ENCODE peak calls at places on chromosomes 4 and X, in four cellular contexts. Y is activated CD8-positive, alpha-beta memory T cell treated with anti-CD3 and anti-CD28 coated beads, Interleukin-2, amount 50 U/mL, for 48 hours; Q is NCI-H1105; S is activated CD4-positive, CD25-positive, alpha-beta regulatory T cell treated with anti-CD3 and anti-CD28 coated beads, Interleukin-2, amount 50 U/mL, for 16 hours. M is an unnamed sample.

GRCh38 chr4:105460306-105460705 is 13.6 kb downstream of the PPA2 start:
- DNase-seq in Y (no peak), Q (no peak), S (no peak), M (no peak)

GRCh38 chr4:11640584-11640983 is 211.9 kb upstream of the HS3ST1 start:
- DNase-seq in Y (no peak), Q (no peak), S (no peak), M (no peak)

GRCh38 chrX:72060196-72060974 is 71.3 kb downstream of the RTL5 start:
- DNase-seq in Y (no peak), Q (peak), S (no peak), M (no peak)

GRCh38 chr4:577499-578450 is 1.7 kb upstream of the TMEM271 start:
- DNase-seq in Y (no peak), Q (peak), S (no peak), M (no peak)

GRCh38 chrX:131595120-131595519 is 51.2 kb downstream of the OR13H1 start:
- DNase-seq in Y (no peak), Q (no peak), S (no peak), M (no peak)

GRCh38 chr4:173346074-173346473 is 11.9 kb upstream of the HMGB2 start:
- DNase-seq in Y (no peak), Q (no peak), S (no peak), M (no peak)

GRCh38 chrX:13837290-13837745 is 20.4 kb upstream of the GPM6B start:
- DNase-seq in Y (no peak), Q (no peak), S (no peak), M (no peak)

GRCh38 chr4:150867148-150867547 is 147.9 kb downstream of the LRBA start:
- DNase-seq in Y (no peak), Q (peak), S (peak), M (no peak)

GRCh38 chr4:155692361-155692760 is 25.7 kb downstream of the GUCY1A1 start:
- DNase-seq in Y (no peak), Q (no peak), S (no peak), M (no peak)

GRCh38 chrX:39067866-39068265 is 266.6 kb downstream of the MID1IP1 start:
- DNase-seq in Y (no peak), Q (no peak), S (no peak), M (no peak)

GRCh38 chr4:55592014-55592413 is at the start of gene PDCL2:
- DNase-seq in Y (no peak), Q (no peak), S (no peak), M (no peak)

M was measured in gastrocnemius medialis.